ENCODE peak calls at places on chromosomes 13 and 19, in ten cellular contexts. One of them, this sample, is unnamed.

GRCh38 chr19:6516018-6516658 is 14.0 kb upstream of the TUBB4A start:
- DNase-seq in neural progenitor cell: peak
- DNase-seq in mucosa of gallbladder: peak
- DNase-seq in activated CD4-positive, alpha-beta T cell treated with anti-CD3 and anti-CD28 coated beads, Interleukin-2, amount 10 ng/mL, durations not matched to agents 7 days and 5 days: peak
- DNase-seq in amygdala: peak
- DNase-seq in natural killer cell: peak
- DNase-seq in effector CD4-positive, alpha-beta T cell: peak
- DNase-seq in stomach: peak
- DNase-seq in body of pancreas: peak
- DNase-seq in Calu3: peak
- DNase-seq in this sample: peak

GRCh38 chr13:109401307-109401706 is 385.1 kb downstream of the IRS2 start:
- DNase-seq in neural progenitor cell: no peak
- DNase-seq in mucosa of gallbladder: no peak
- DNase-seq in activated CD4-positive, alpha-beta T cell treated with anti-CD3 and anti-CD28 coated beads, Interleukin-2, amount 10 ng/mL, durations not matched to agents 7 days and 5 days: no peak
- DNase-seq in amygdala: no peak
- DNase-seq in natural killer cell: no peak
- DNase-seq in effector CD4-positive, alpha-beta T cell: no peak
- DNase-seq in stomach: no peak
- DNase-seq in body of pancreas: no peak
- DNase-seq in Calu3: no peak
- DNase-seq in this sample: no peak

GRCh38 chr13:26132756-26133155 is 80.9 kb upstream of the SHISA2 start:
- DNase-seq in neural progenitor cell: peak
- DNase-seq in mucosa of gallbladder: no peak
- DNase-seq in activated CD4-positive, alpha-beta T cell treated with anti-CD3 and anti-CD28 coated beads, Interleukin-2, amount 10 ng/mL, durations not matched to agents 7 days and 5 days: no peak
- DNase-seq in amygdala: no peak
- DNase-seq in natural killer cell: no peak
- DNase-seq in effector CD4-positive, alpha-beta T cell: no peak
- DNase-seq in stomach: no peak
- DNase-seq in body of pancreas: no peak
- DNase-seq in Calu3: no peak
- DNase-seq in this sample: no peak

GRCh38 chr19:15379996-15380647 is 535 bp upstream of the AKAP8 start:
- DNase-seq in neural progenitor cell: no peak
- DNase-seq in mucosa of gallbladder: peak
- DNase-seq in activated CD4-positive, alpha-beta T cell treated with anti-CD3 and anti-CD28 coated beads, Interleukin-2, amount 10 ng/mL, durations not matched to agents 7 days and 5 days: peak
- DNase-seq in amygdala: no peak
- DNase-seq in natural killer cell: no peak
- DNase-seq in effector CD4-positive, alpha-beta T cell: no peak
- DNase-seq in stomach: peak
- DNase-seq in body of pancreas: peak
- DNase-seq in Calu3: peak
- DNase-seq in this sample: peak

GRCh38 chr13:26307701-26308100 is 53.8 kb downstream of the CDK8 start:
- DNase-seq in neural progenitor cell: no peak
- DNase-seq in mucosa of gallbladder: no peak
- DNase-seq in activated CD4-positive, alpha-beta T cell treated with anti-CD3 and anti-CD28 coated beads, Interleukin-2, amount 10 ng/mL, durations not matched to agents 7 days and 5 days: no peak
- DNase-seq in amygdala: no peak
- DNase-seq in natural killer cell: no peak
- DNase-seq in effector CD4-positive, alpha-beta T cell: no peak
- DNase-seq in stomach: no peak
- DNase-seq in body of pancreas: no peak
- DNase-seq in Calu3: no peak
- DNase-seq in this sample: no peak

GRCh38 chr19:43763473-43763939 is 8.7 kb upstream of the SMG9 start:
- DNase-seq in neural progenitor cell: no peak
- DNase-seq in mucosa of gallbladder: no peak
- DNase-seq in activated CD4-positive, alpha-beta T cell treated with anti-CD3 and anti-CD28 coated beads, Interleukin-2, amount 10 ng/mL, durations not matched to agents 7 days and 5 days: no peak
- DNase-seq in amygdala: no peak
- DNase-seq in natural killer cell: no peak
- DNase-seq in effector CD4-positive, alpha-beta T cell: no peak
- DNase-seq in stomach: no peak
- DNase-seq in body of pancreas: no peak
- DNase-seq in Calu3: no peak
- DNase-seq in this sample: no peak

GRCh38 chr13:19782049-19782726 is 557 bp downstream of the PSPC1 start:
- DNase-seq in neural progenitor cell: peak
- DNase-seq in mucosa of gallbladder: peak
- DNase-seq in activated CD4-positive, alpha-beta T cell treated with anti-CD3 and anti-CD28 coated beads, Interleukin-2, amount 10 ng/mL, durations not matched to agents 7 days and 5 days: peak
- DNase-seq in amygdala: peak
- DNase-seq in natural killer cell: peak
- DNase-seq in effector CD4-positive, alpha-beta T cell: peak
- DNase-seq in stomach: peak
- DNase-seq in body of pancreas: peak
- DNase-seq in Calu3: peak
- DNase-seq in this sample: peak

GRCh38 chr19:50344661-50345318 is 15.6 kb upstream of the KCNC3 start:
- DNase-seq in neural progenitor cell: no peak
- DNase-seq in mucosa of gallbladder: no peak
- DNase-seq in activated CD4-positive, alpha-beta T cell treated with anti-CD3 and anti-CD28 coated beads, Interleukin-2, amount 10 ng/mL, durations not matched to agents 7 days and 5 days: no peak
- DNase-seq in amygdala: no peak
- DNase-seq in natural killer cell: no peak
- DNase-seq in effector CD4-positive, alpha-beta T cell: no peak
- DNase-seq in stomach: no peak
- DNase-seq in body of pancreas: no peak
- DNase-seq in Calu3: no peak
- DNase-seq in this sample: no peak

GRCh38 chr19:44748426-44749254 is at the start of gene BCL3:
- DNase-seq in neural progenitor cell: peak
- DNase-seq in mucosa of gallbladder: peak
- DNase-seq in activated CD4-positive, alpha-beta T cell treated with anti-CD3 and anti-CD28 coated beads, Interleukin-2, amount 10 ng/mL, durations not matched to agents 7 days and 5 days: peak
- DNase-seq in amygdala: peak
- DNase-seq in natural killer cell: peak
- DNase-seq in effector CD4-positive, alpha-beta T cell: peak
- DNase-seq in stomach: peak
- DNase-seq in body of pancreas: peak
- DNase-seq in Calu3: peak
- DNase-seq in this sample: peak

GRCh38 chr19:2115911-2116426 is 19.3 kb downstream of the IZUMO4 start:
- DNase-seq in neural progenitor cell: no peak
- DNase-seq in mucosa of gallbladder: no peak
- DNase-seq in activated CD4-positive, alpha-beta T cell treated with anti-CD3 and anti-CD28 coated beads, Interleukin-2, amount 10 ng/mL, durations not matched to agents 7 days and 5 days: no peak
- DNase-seq in amygdala: no peak
- DNase-seq in natural killer cell: no peak
- DNase-seq in effector CD4-positive, alpha-beta T cell: no peak
- DNase-seq in stomach: no peak
- DNase-seq in body of pancreas: no peak
- DNase-seq in Calu3: no peak
- DNase-seq in this sample: no peak

GRCh38 chr13:113724780-113725315 is 34.2 kb upstream of the TMEM255B start:
- DNase-seq in neural progenitor cell: peak
- DNase-seq in mucosa of gallbladder: peak
- DNase-seq in activated CD4-positive, alpha-beta T cell treated with anti-CD3 and anti-CD28 coated beads, Interleukin-2, amount 10 ng/mL, durations not matched to agents 7 days and 5 days: peak
- DNase-seq in amygdala: peak
- DNase-seq in natural killer cell: peak
- DNase-seq in effector CD4-positive, alpha-beta T cell: peak
- DNase-seq in stomach: peak
- DNase-seq in body of pancreas: peak
- DNase-seq in Calu3: peak
- DNase-seq in this sample: peak

GRCh38 chr13:80604094-80604493 is 263.2 kb upstream of the SPRY2 start:
- DNase-seq in neural progenitor cell: peak
- DNase-seq in mucosa of gallbladder: no peak
- DNase-seq in activated CD4-positive, alpha-beta T cell treated with anti-CD3 and anti-CD28 coated beads, Interleukin-2, amount 10 ng/mL, durations not matched to agents 7 days and 5 days: no peak
- DNase-seq in amygdala: no peak
- DNase-seq in natural killer cell: no peak
- DNase-seq in effector CD4-positive, alpha-beta T cell: no peak
- DNase-seq in stomach: no peak
- DNase-seq in body of pancreas: no peak
- DNase-seq in Calu3: no peak
- DNase-seq in this sample: no peak

GRCh38 chr13:113936166-113936565 is 37.7 kb downstream of the C13orf46 start:
- DNase-seq in neural progenitor cell: no peak
- DNase-seq in mucosa of gallbladder: no peak
- DNase-seq in activated CD4-positive, alpha-beta T cell treated with anti-CD3 and anti-CD28 coated beads, Interleukin-2, amount 10 ng/mL, durations not matched to agents 7 days and 5 days: no peak
- DNase-seq in amygdala: no peak
- DNase-seq in natural killer cell: no peak
- DNase-seq in effector CD4-positive, alpha-beta T cell: no peak
- DNase-seq in stomach: no peak
- DNase-seq in body of pancreas: no peak
- DNase-seq in Calu3: no peak
- DNase-seq in this sample: no peak

GRCh38 chr13:99859178-99860177 is 112.1 kb downstream of the ZIC5 start:
- DNase-seq in neural progenitor cell: peak
- DNase-seq in mucosa of gallbladder: no peak
- DNase-seq in activated CD4-positive, alpha-beta T cell treated with anti-CD3 and anti-CD28 coated beads, Interleukin-2, amount 10 ng/mL, durations not matched to agents 7 days and 5 days: peak
- DNase-seq in amygdala: no peak
- DNase-seq in natural killer cell: peak
- DNase-seq in effector CD4-positive, alpha-beta T cell: no peak
- DNase-seq in stomach: no peak
- DNase-seq in body of pancreas: no peak
- DNase-seq in Calu3: no peak
- DNase-seq in this sample: no peak

GRCh38 chr19:54449701-54450069 is 686 bp downstream of the LENG8 start:
- DNase-seq in neural progenitor cell: no peak
- DNase-seq in mucosa of gallbladder: no peak
- DNase-seq in activated CD4-positive, alpha-beta T cell treated with anti-CD3 and anti-CD28 coated beads, Interleukin-2, amount 10 ng/mL, durations not matched to agents 7 days and 5 days: no peak
- DNase-seq in amygdala: no peak
- DNase-seq in natural killer cell: no peak
- DNase-seq in effector CD4-positive, alpha-beta T cell: no peak
- DNase-seq in stomach: no peak
- DNase-seq in body of pancreas: no peak
- DNase-seq in Calu3: no peak
- DNase-seq in this sample: no peak

GRCh38 chr19:40822161-40822560 is 23.2 kb downstream of the EGLN2 start:
- DNase-seq in neural progenitor cell: no peak
- DNase-seq in mucosa of gallbladder: peak
- DNase-seq in activated CD4-positive, alpha-beta T cell treated with anti-CD3 and anti-CD28 coated beads, Interleukin-2, amount 10 ng/mL, durations not matched to agents 7 days and 5 days: no peak
- DNase-seq in amygdala: no peak
- DNase-seq in natural killer cell: no peak
- DNase-seq in effector CD4-positive, alpha-beta T cell: no peak
- DNase-seq in stomach: peak
- DNase-seq in body of pancreas: no peak
- DNase-seq in Calu3: no peak
- DNase-seq in this sample: no peak

GRCh38 chr19:46992699-46993535 is 26.7 kb upstream of the NPAS1 start:
- DNase-seq in neural progenitor cell: no peak
- DNase-seq in mucosa of gallbladder: no peak
- DNase-seq in activated CD4-positive, alpha-beta T cell treated with anti-CD3 and anti-CD28 coated beads, Interleukin-2, amount 10 ng/mL, durations not matched to agents 7 days and 5 days: no peak
- DNase-seq in amygdala: no peak
- DNase-seq in natural killer cell: no peak
- DNase-seq in effector CD4-positive, alpha-beta T cell: no peak
- DNase-seq in stomach: no peak
- DNase-seq in body of pancreas: peak
- DNase-seq in Calu3: no peak
- DNase-seq in this sample: no peak

GRCh38 chr19:38619361-38620174 is 580 bp downstream of the EIF3K start:
- DNase-seq in neural progenitor cell: no peak
- DNase-seq in mucosa of gallbladder: no peak
- DNase-seq in activated CD4-positive, alpha-beta T cell treated with anti-CD3 and anti-CD28 coated beads, Interleukin-2, amount 10 ng/mL, durations not matched to agents 7 days and 5 days: no peak
- DNase-seq in amygdala: peak
- DNase-seq in natural killer cell: no peak
- DNase-seq in effector CD4-positive, alpha-beta T cell: no peak
- DNase-seq in stomach: no peak
- DNase-seq in body of pancreas: no peak
- DNase-seq in Calu3: no peak
- DNase-seq in this sample: no peak